ENCODE peak calls at places on chromosomes 13 and 19, in six cellular contexts. One of them, this sample, is unnamed.

GRCh38 chr13:52695856-52696255 is 43.2 kb downstream of the SUGT1 start:
- DNase-seq in fibroblast of the aortic adventitia: peak; percentile 30
- DNase-seq in stomach: no peak
- DNase-seq in cardiac muscle cell: no peak
- DNase-seq in psoas muscle: no peak
- DNase-seq in dorsolateral prefrontal cortex: no peak
- DNase-seq in this sample: peak; percentile 37

GRCh38 chr13:33235078-33235477 is 50.5 kb downstream of the STARD13 start:
- DNase-seq in fibroblast of the aortic adventitia: peak; percentile 80
- DNase-seq in stomach: no peak
- DNase-seq in cardiac muscle cell: peak; percentile 60
- DNase-seq in psoas muscle: no peak
- DNase-seq in dorsolateral prefrontal cortex: no peak
- DNase-seq in this sample: peak; percentile 79

GRCh38 chr13:73697166-73697565 is 437.0 kb downstream of the KLF12 start:
- DNase-seq in fibroblast of the aortic adventitia: no peak
- DNase-seq in stomach: no peak
- DNase-seq in cardiac muscle cell: no peak
- DNase-seq in psoas muscle: no peak
- DNase-seq in dorsolateral prefrontal cortex: no peak
- DNase-seq in this sample: no peak

GRCh38 chr19:5189318-5189607 is 151.3 kb downstream of the PTPRS start:
- DNase-seq in fibroblast of the aortic adventitia: no peak
- DNase-seq in stomach: no peak
- DNase-seq in cardiac muscle cell: no peak
- DNase-seq in psoas muscle: no peak
- DNase-seq in dorsolateral prefrontal cortex: no peak
- DNase-seq in this sample: no peak

GRCh38 chr19:41811036-41811435 is 14.6 kb downstream of the CEACAM3 start:
- DNase-seq in fibroblast of the aortic adventitia: no peak
- DNase-seq in stomach: no peak
- DNase-seq in cardiac muscle cell: no peak
- DNase-seq in psoas muscle: no peak
- DNase-seq in dorsolateral prefrontal cortex: peak; percentile 18
- DNase-seq in this sample: no peak

GRCh38 chr19:42475366-42475765 is 32.6 kb upstream of the CXCL17 start:
- DNase-seq in fibroblast of the aortic adventitia: no peak
- DNase-seq in stomach: no peak
- DNase-seq in cardiac muscle cell: no peak
- DNase-seq in psoas muscle: no peak
- DNase-seq in dorsolateral prefrontal cortex: no peak
- DNase-seq in this sample: no peak

GRCh38 chr13:48583859-48584311 is 51.0 kb upstream of the RCBTB2 start:
- DNase-seq in fibroblast of the aortic adventitia: no peak
- DNase-seq in stomach: no peak
- DNase-seq in cardiac muscle cell: no peak
- DNase-seq in psoas muscle: no peak
- DNase-seq in dorsolateral prefrontal cortex: no peak
- DNase-seq in this sample: no peak

GRCh38 chr13:104580931-104581330 is 1514.7 kb upstream of the SLC10A2 start:
- DNase-seq in fibroblast of the aortic adventitia: no peak
- DNase-seq in stomach: no peak
- DNase-seq in cardiac muscle cell: no peak
- DNase-seq in psoas muscle: no peak
- DNase-seq in dorsolateral prefrontal cortex: no peak
- DNase-seq in this sample: no peak

GRCh38 chr19:58227964-58228583 is 640 bp upstream of the ZNF544 start:
- DNase-seq in fibroblast of the aortic adventitia: no peak
- DNase-seq in stomach: no peak
- DNase-seq in cardiac muscle cell: peak; percentile 19
- DNase-seq in psoas muscle: no peak
- DNase-seq in dorsolateral prefrontal cortex: no peak
- DNase-seq in this sample: no peak

GRCh38 chr19:2199215-2199614 is 35.5 kb downstream of the DOT1L start:
- DNase-seq in fibroblast of the aortic adventitia: no peak
- DNase-seq in stomach: no peak
- DNase-seq in cardiac muscle cell: peak; percentile 49
- DNase-seq in psoas muscle: no peak
- DNase-seq in dorsolateral prefrontal cortex: no peak
- DNase-seq in this sample: no peak

GRCh38 chr19:48967346-48968178 is 2.5 kb downstream of the FTL start:
- DNase-seq in fibroblast of the aortic adventitia: peak; percentile 87
- DNase-seq in stomach: no peak
- DNase-seq in cardiac muscle cell: no peak
- DNase-seq in psoas muscle: peak; percentile 44
- DNase-seq in dorsolateral prefrontal cortex: peak; percentile 42
- DNase-seq in this sample: peak; percentile 73

GRCh38 chr13:112725346-112726017 is 35.6 kb downstream of the ATP11A start:
- DNase-seq in fibroblast of the aortic adventitia: no peak
- DNase-seq in stomach: no peak
- DNase-seq in cardiac muscle cell: no peak
- DNase-seq in psoas muscle: peak; percentile 47
- DNase-seq in dorsolateral prefrontal cortex: no peak
- DNase-seq in this sample: peak; percentile 12

GRCh38 chr19:51097166-51097736 is 11.0 kb downstream of the CTU1 start:
- DNase-seq in fibroblast of the aortic adventitia: peak; percentile 53
- DNase-seq in stomach: peak; percentile 77
- DNase-seq in cardiac muscle cell: peak; percentile 79
- DNase-seq in psoas muscle: peak; percentile 47
- DNase-seq in dorsolateral prefrontal cortex: peak; percentile 50
- DNase-seq in this sample: peak; percentile 66

GRCh38 chr13:59126474-59126873 is 1037.3 kb downstream of the DIAPH3 start:
- DNase-seq in fibroblast of the aortic adventitia: no peak
- DNase-seq in stomach: no peak
- DNase-seq in cardiac muscle cell: no peak
- DNase-seq in psoas muscle: no peak
- DNase-seq in dorsolateral prefrontal cortex: no peak
- DNase-seq in this sample: no peak

GRCh38 chr19:14563989-14564650 is 7.7 kb downstream of the NDUFB7 start:
- DNase-seq in fibroblast of the aortic adventitia: no peak
- DNase-seq in stomach: no peak
- DNase-seq in cardiac muscle cell: no peak
- DNase-seq in psoas muscle: peak; percentile 82
- DNase-seq in dorsolateral prefrontal cortex: no peak
- DNase-seq in this sample: peak; percentile 49

GRCh38 chr13:88908896-88909535 is 1237.8 kb downstream of the SLITRK5 start:
- DNase-seq in fibroblast of the aortic adventitia: no peak
- DNase-seq in stomach: no peak
- DNase-seq in cardiac muscle cell: peak; percentile 19
- DNase-seq in psoas muscle: no peak
- DNase-seq in dorsolateral prefrontal cortex: no peak
- DNase-seq in this sample: no peak

GRCh38 chr13:44231786-44232516 is 141.7 kb upstream of the SERP2 start:
- DNase-seq in fibroblast of the aortic adventitia: peak; percentile 99
- DNase-seq in stomach: peak; percentile 82
- DNase-seq in cardiac muscle cell: no peak
- DNase-seq in psoas muscle: peak; percentile 72
- DNase-seq in dorsolateral prefrontal cortex: no peak
- DNase-seq in this sample: peak; percentile 90

GRCh38 chr13:101623469-101624209 is 171.2 kb downstream of the ITGBL1 start:
- DNase-seq in fibroblast of the aortic adventitia: peak; percentile 37
- DNase-seq in stomach: no peak
- DNase-seq in cardiac muscle cell: no peak
- DNase-seq in psoas muscle: no peak
- DNase-seq in dorsolateral prefrontal cortex: no peak
- DNase-seq in this sample: no peak

GRCh38 chr13:114097504-114097892 is 34.9 kb downstream of the RASA3 start:
- DNase-seq in fibroblast of the aortic adventitia: no peak
- DNase-seq in stomach: no peak
- DNase-seq in cardiac muscle cell: no peak
- DNase-seq in psoas muscle: no peak
- DNase-seq in dorsolateral prefrontal cortex: peak; percentile 11
- DNase-seq in this sample: no peak

GRCh38 chr19:33440241-33440640 is 66.7 kb downstream of the CEBPG start:
- DNase-seq in fibroblast of the aortic adventitia: no peak
- DNase-seq in stomach: no peak
- DNase-seq in cardiac muscle cell: no peak
- DNase-seq in psoas muscle: no peak
- DNase-seq in dorsolateral prefrontal cortex: no peak
- DNase-seq in this sample: no peak

GRCh38 chr19:33437351-33438015 is 64.0 kb downstream of the CEBPG start:
- DNase-seq in fibroblast of the aortic adventitia: no peak
- DNase-seq in stomach: no peak
- DNase-seq in cardiac muscle cell: no peak
- DNase-seq in psoas muscle: no peak
- DNase-seq in dorsolateral prefrontal cortex: no peak
- DNase-seq in this sample: no peak

GRCh38 chr19:33438987-33439781 is 65.7 kb downstream of the CEBPG start:
- DNase-seq in fibroblast of the aortic adventitia: no peak
- DNase-seq in stomach: no peak
- DNase-seq in cardiac muscle cell: no peak
- DNase-seq in psoas muscle: no peak
- DNase-seq in dorsolateral prefrontal cortex: no peak
- DNase-seq in this sample: no peak

GRCh38 chr19:33436360-33437345 is 63.1 kb downstream of the CEBPG start:
- DNase-seq in fibroblast of the aortic adventitia: no peak
- DNase-seq in stomach: no peak
- DNase-seq in cardiac muscle cell: no peak
- DNase-seq in psoas muscle: no peak
- DNase-seq in dorsolateral prefrontal cortex: no peak
- DNase-seq in this sample: no peak

DNA sequence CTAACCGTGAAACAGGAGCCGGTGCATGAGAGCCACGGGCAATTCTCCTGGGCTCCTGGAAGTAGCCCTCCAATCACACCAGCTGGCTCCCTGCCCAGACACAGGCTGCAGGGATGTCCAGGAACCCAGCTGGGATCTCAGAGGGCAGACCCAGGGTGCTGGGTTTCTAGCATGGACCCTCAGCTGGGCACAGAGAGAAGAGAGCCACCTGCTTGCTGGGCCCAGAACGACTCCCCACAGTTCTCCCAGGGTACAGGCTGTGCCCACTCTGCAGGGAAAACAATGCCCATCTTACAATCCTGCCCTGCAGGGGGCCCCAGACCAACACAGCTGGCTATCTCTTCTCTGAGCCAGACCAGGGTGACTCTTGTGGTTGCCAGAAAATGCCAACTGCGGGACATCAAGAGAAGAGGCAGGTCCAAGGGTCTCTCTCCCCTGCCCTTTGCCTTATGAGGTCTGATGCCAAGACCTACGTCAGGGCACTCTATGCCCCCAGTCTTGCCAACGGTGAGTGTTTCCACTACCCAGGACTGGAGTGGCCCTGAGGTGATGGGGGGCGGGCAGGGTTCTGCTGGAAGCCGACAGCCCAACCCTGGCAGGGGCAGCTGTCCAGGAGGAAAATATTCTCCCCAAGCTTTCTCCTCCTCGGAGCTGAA is 64.6 kb downstream of the CEBPG start:
- DNase-seq in fibroblast of the aortic adventitia: peak; percentile 17
- DNase-seq in stomach: no peak
- DNase-seq in cardiac muscle cell: no peak
- DNase-seq in psoas muscle: no peak
- DNase-seq in dorsolateral prefrontal cortex: peak; percentile 73
- DNase-seq in this sample: peak; percentile 34
- H3K4me3 ChIP-seq in fibroblast of the aortic adventitia: no peak overlapping the region
- H3K4me3 ChIP-seq in stomach: no peak overlapping the region
- H3K4me3 ChIP-seq in cardiac muscle cell: no peak overlapping the region
- H3K4me3 ChIP-seq in psoas muscle: no peak overlapping the region
- H3K4me3 ChIP-seq in dorsolateral prefrontal cortex: no peak overlapping the region
- H3K4me3 ChIP-seq in this sample: no peak overlapping the region

GRCh38 chr13:75569576-75569975 is 20.0 kb downstream of the UCHL3 start:
- DNase-seq in fibroblast of the aortic adventitia: no peak
- DNase-seq in stomach: no peak
- DNase-seq in cardiac muscle cell: no peak
- DNase-seq in psoas muscle: no peak
- DNase-seq in dorsolateral prefrontal cortex: no peak
- DNase-seq in this sample: no peak

GRCh38 chr13:75566658-75567057 is 17.1 kb downstream of the UCHL3 start:
- DNase-seq in fibroblast of the aortic adventitia: peak; percentile 78
- DNase-seq in stomach: no peak
- DNase-seq in cardiac muscle cell: no peak
- DNase-seq in psoas muscle: no peak
- DNase-seq in dorsolateral prefrontal cortex: no peak
- DNase-seq in this sample: peak; percentile 82
- TF ChIP-seq CTCF in fibroblast of the aortic adventitia: peak; percentile 56
- TF ChIP-seq CTCF in stomach: no peak
- TF ChIP-seq CTCF in cardiac muscle cell: peak; percentile 53
- TF ChIP-seq CTCF in psoas muscle: peak; percentile 24
- TF ChIP-seq CTCF in dorsolateral prefrontal cortex: peak; percentile 55
- TF ChIP-seq CTCF in this sample: peak; percentile 37

DNA sequence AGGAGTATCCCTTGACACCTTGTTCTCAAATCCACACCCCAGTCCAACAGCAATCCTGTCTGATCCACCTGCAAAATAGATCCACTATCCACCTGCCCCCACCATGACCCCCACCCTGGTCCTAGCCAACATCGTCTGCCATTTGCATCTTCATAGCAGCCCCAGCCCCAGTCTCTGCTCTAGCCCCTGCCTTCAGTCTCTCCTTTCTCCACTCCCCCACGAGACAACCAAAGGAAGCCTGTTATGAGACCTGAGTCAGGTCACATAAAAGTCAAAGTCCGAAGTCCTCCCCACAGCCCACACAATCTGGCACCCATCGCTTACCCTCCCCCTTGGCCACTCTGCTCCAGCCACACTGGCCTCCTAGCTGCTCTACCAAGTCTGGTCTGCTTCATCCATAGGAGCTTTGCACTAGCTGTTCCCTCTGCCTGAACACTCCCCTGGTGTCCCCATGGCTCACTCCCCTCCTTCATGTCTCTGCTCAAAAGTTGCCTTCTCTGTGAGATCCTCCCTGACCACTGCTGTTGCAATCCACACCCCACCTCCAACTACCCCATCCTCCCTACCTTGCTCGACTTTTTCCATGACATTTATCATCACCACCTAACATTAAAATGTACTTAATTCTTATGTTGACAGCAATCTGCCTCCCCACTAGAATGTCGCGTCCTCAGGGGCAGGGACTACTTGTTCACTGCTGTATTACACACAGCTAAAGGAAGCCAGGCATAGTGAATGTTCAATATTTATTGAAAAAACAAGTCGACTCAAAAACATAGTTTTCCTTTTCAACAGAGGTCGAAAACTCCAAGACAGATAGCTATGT is 1.2 kb upstream of the PLEKHG2 start:
- DNase-seq in fibroblast of the aortic adventitia: no peak
- DNase-seq in stomach: peak; percentile 86
- DNase-seq in cardiac muscle cell: no peak
- DNase-seq in psoas muscle: peak; percentile 63
- DNase-seq in dorsolateral prefrontal cortex: no peak
- DNase-seq in this sample: peak; percentile 89
- H3K4me3 ChIP-seq in fibroblast of the aortic adventitia: peak overlapping the region; percentile 74
- H3K4me3 ChIP-seq in stomach: peak overlapping the region; percentile 93
- H3K4me3 ChIP-seq in cardiac muscle cell: peak overlapping the region; percentile 34
- H3K4me3 ChIP-seq in psoas muscle: peak overlapping the region; percentile 97
- H3K4me3 ChIP-seq in dorsolateral prefrontal cortex: peak overlapping the region; percentile 84
- H3K4me3 ChIP-seq in this sample: no peak overlapping the region

GRCh38 chr19:46721269-46722003 is 4.5 kb upstream of the PRKD2 start:
- DNase-seq in fibroblast of the aortic adventitia: no peak
- DNase-seq in stomach: no peak
- DNase-seq in cardiac muscle cell: no peak
- DNase-seq in psoas muscle: no peak
- DNase-seq in dorsolateral prefrontal cortex: no peak
- DNase-seq in this sample: no peak
- TF ChIP-seq CTCF in fibroblast of the aortic adventitia: no peak
- TF ChIP-seq CTCF in stomach: no peak
- TF ChIP-seq CTCF in cardiac muscle cell: no peak
- TF ChIP-seq CTCF in psoas muscle: no peak
- TF ChIP-seq CTCF in dorsolateral prefrontal cortex: no peak
- TF ChIP-seq CTCF in this sample: peak; percentile 1

This sample was measured in cardiac fibroblast.